ENCODE peak calls at places on chromosomes 3 and 15, in ten cellular contexts. W is K562, Z is neuronal stem cell, Y is trophoblast cell, F is endothelial cell of umbilical vein, E is kidney, B is colonic mucosa, P is fibroblast of lung, D is keratinocyte, X is IMR-90. M is an unnamed sample.

GRCh38 chr3:84906065-84906464 is 52.7 kb upstream of the CADM2 start:
- DNase-seq in F (no peak), B (no peak), P (no peak), D (no peak), Z (no peak), E (no peak), Y (no peak), X (no peak), W (no peak), M (no peak)

GRCh38 chr15:28969511-28970085 is 83.8 kb downstream of the APBA2 start:
- DNase-seq in D (no peak), W (no peak), E (no peak), Z (no peak), B (no peak), Y (no peak), X (no peak), P (peak; percentile 41), F (no peak), M (no peak)

GRCh38 chr3:129602309-129602708 is 4.2 kb downstream of the PLXND1 start:
- DNase-seq in Y (no peak), Z (no peak), W (no peak), E (no peak), D (no peak), X (no peak), P (no peak), B (no peak), F (no peak), M (no peak)

GRCh38 chr3:104598848-104599501 is 767.7 kb upstream of the ALCAM start:
- DNase-seq in W (no peak), P (no peak), X (no peak), B (peak; percentile 29), Y (no peak), Z (no peak), E (no peak), D (no peak), F (no peak), M (no peak)

GRCh38 chr3:152222327-152222726 is 46.4 kb upstream of the MBNL1 start:
- DNase-seq in Y (peak; percentile 61), W (no peak), D (no peak), X (peak; percentile 72), B (no peak), P (peak; percentile 78), F (no peak), Z (no peak), E (no peak), M (no peak)

GRCh38 chr3:178100881-178101280 is 435.4 kb upstream of the KCNMB2 start:
- DNase-seq in F (no peak), P (peak; percentile 41), B (no peak), E (no peak), Y (no peak), W (no peak), D (no peak), X (no peak), Z (no peak), M (peak; percentile 94)

GRCh38 chr15:95498956-95499355 is 831.5 kb upstream of the NR2F2 start:
- DNase-seq in D (no peak), B (no peak), F (peak; percentile 49), P (no peak), Y (no peak), X (no peak), W (no peak), Z (no peak), E (no peak), M (no peak)

GRCh38 chr15:97482521-97482920 is 478.0 kb upstream of the ARRDC4 start:
- DNase-seq in W (no peak), B (no peak), X (no peak), Y (no peak), D (no peak), Z (no peak), P (no peak), F (no peak), E (no peak), M (no peak)

GRCh38 chr3:11566478-11566877 is 77.2 kb downstream of the VGLL4 start:
- DNase-seq in X (no peak), E (peak; percentile 40), P (no peak), Y (no peak), B (no peak), D (no peak), F (no peak), Z (no peak), W (no peak), M (no peak)

GRCh38 chr3:129654126-129654525 is 47.6 kb upstream of the PLXND1 start:
- DNase-seq in Z (no peak), B (no peak), X (peak; percentile 68), F (no peak), W (no peak), P (peak; percentile 89), Y (no peak), E (no peak), D (no peak), M (no peak)

GRCh38 chr15:52183562-52184173 is 7.5 kb downstream of the GNB5 start:
- DNase-seq in E (no peak), F (peak; percentile 51), Z (peak; percentile 35), W (peak; percentile 42), Y (peak; percentile 78), P (peak; percentile 17), X (peak; percentile 39), D (no peak), B (no peak), M (no peak)

GRCh38 chr3:134326760-134327593 is 47.3 kb downstream of the AMOTL2 start:
- DNase-seq in P (peak; percentile 99), X (peak; percentile 97), F (peak; percentile 60), Y (peak; percentile 100), Z (peak; percentile 64), W (no peak), B (no peak), D (no peak), E (peak; percentile 78), M (peak; percentile 96)

GRCh38 chr3:5017953-5018531 is 38.8 kb downstream of the BHLHE40 start:
- DNase-seq in D (no peak), X (no peak), P (peak; percentile 75), Z (no peak), W (peak; percentile 52), E (no peak), B (peak; percentile 93), Y (no peak), F (no peak), M (no peak)

GRCh38 chr3:53171827-53172505 is 11.0 kb downstream of the PRKCD start:
- DNase-seq in B (no peak), Z (no peak), P (no peak), X (no peak), W (peak; percentile 24), F (no peak), D (no peak), Y (no peak), E (no peak), M (no peak)

GRCh38 chr15:61171190-61171589 is 57.9 kb downstream of the RORA start:
- DNase-seq in P (no peak), Y (no peak), F (no peak), D (no peak), Z (no peak), B (no peak), E (no peak), X (no peak), W (no peak), M (no peak)

DNA sequence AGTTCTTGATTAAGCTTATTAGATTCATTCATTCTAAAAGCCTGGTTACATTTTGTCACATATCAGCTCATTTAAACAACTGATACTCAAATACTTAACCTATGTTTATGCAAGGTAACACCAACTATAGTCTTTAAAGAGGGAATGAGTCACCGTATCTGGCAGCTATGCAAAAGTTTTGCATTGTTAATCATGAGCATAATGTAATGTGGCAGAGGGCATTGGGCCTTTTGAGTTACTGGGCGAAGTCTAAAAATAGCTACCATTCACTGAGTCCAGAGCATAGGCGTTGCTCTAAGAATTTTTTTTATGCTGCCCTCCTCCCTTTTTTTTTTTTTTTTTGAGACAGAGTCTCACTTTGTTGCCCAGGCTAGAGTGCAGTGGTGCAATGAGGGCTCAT is 277.7 kb upstream of the ZNF717 start:
- DNase-seq in D (peak; percentile 52), X (peak; percentile 82), P (peak; percentile 91), B (no peak), W (no peak), Z (no peak), Y (peak; percentile 21), E (no peak), F (no peak), M (no peak)
- H3K9ac ChIP-seq in D (no peak overlapping the region), X (no peak overlapping the region), P (no peak overlapping the region), B (no peak overlapping the region), W (no peak overlapping the region), Z (no peak overlapping the region), Y (no peak overlapping the region), E (no peak overlapping the region), F (no peak overlapping the region), M (no peak overlapping the region)

DNA sequence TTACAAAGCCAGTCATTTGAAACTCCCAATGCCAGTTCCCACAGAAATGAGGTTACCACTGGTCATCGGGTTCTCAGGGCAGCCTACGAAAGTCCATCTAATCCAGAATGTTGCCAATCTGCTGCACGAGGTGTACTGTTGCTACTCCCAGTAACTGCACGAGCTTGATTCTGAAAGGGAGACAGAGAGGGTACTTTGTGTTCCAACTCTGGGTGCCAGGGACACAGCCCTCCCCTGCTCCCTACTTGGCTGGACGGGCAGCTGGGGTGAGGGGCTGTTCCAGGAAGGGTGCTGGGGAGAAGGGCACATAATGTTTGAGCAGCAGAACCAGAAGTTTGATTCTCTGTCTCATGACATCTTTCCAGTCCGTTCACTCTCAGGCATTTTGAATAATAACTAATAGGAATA is 27.1 kb upstream of the OSBPL11 start:
- DNase-seq in W (no peak), E (peak; percentile 84), B (no peak), Z (no peak), X (no peak), P (no peak), F (no peak), D (no peak), Y (no peak), M (no peak)
- H3K9ac ChIP-seq in W (no peak overlapping the region), E (no peak overlapping the region), B (no peak overlapping the region), Z (no peak overlapping the region), X (no peak overlapping the region), P (no peak overlapping the region), F (no peak overlapping the region), D (no peak overlapping the region), Y (no peak overlapping the region), M (no peak overlapping the region)

DNA sequence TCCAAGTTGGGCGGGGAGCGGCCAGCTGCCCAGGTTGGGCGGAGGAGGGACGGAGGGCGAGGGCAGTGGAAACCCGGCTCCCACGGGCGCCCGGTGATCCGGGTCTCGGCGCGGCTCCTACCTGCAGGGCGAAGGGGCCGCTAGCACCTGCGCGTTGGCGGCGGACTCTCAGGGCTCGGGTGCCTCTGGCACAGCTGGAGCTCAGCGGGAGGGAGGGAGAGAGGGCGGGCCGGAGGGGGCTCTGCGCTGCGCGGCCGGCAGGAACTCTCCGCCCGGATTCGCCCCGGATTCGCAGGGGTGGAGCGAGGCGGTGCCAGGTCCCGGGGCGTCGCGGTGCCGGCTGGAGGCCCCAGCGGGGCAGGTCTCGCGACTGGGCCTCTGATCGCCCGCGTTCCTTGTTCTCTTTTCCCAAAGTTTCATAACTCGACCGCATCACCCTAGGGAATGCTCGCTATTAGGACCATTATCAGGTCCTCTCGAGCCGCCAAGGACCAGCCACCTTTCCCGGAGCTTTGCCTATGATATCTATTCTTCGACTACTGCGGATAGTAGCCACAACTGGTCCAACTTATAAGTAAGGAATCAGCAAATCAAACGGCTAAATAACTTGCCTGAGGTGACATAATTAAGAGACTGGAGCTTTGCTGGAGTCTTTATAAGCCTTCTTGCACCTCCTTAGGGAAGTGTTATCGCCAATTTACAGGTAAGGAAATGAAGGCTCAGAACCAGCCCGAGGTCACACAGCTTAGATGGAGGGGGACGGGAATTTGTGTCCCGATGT is at the start of gene PLD1:
- DNase-seq in P (no peak), E (peak; percentile 95), W (peak; percentile 71), Y (peak; percentile 96), Z (peak; percentile 15), X (peak; percentile 79), F (peak; percentile 78), B (peak; percentile 92), D (no peak), M (no peak)
- H3K9ac ChIP-seq in P (peak within 1 kb of the TSS; percentile 92), E (peak within 1 kb of the TSS; percentile 58), W (peak within 1 kb of the TSS; percentile 74), Y (peak within 1 kb of the TSS; percentile 18), Z (peak within 1 kb of the TSS; percentile 88), X (peak within 1 kb of the TSS; percentile 92), F (peak within 1 kb of the TSS; percentile 98), B (peak within 1 kb of the TSS; percentile 92), D (peak within 1 kb of the TSS; percentile 93), M (peak within 1 kb of the TSS; percentile 43)

GRCh38 chr3:149381173-149382090 is 4.0 kb upstream of the TM4SF1 start:
- DNase-seq in Y (no peak), Z (no peak), F (no peak), E (no peak), D (no peak), X (no peak), P (no peak), W (no peak), B (no peak), M (no peak)
- H3K9ac ChIP-seq in Y (no peak overlapping the region), Z (no peak overlapping the region), F (no peak overlapping the region), E (no peak overlapping the region), D (no peak overlapping the region), X (peak overlapping the region; percentile 36), P (peak overlapping the region; percentile 30), W (no peak overlapping the region), B (no peak overlapping the region), M (no peak overlapping the region)

M was measured in SK-N-MC.